ENCODE peak calls at places on chromosome 13, in ten cellular contexts. R is stomach; F is CD4-positive, alpha-beta T cell; V is CD8-positive, alpha-beta memory T cell; S is uterus; Q is substantia nigra; L is dorsolateral prefrontal cortex; N is brain microvascular endothelial cell; M is breast epithelium; X is heart right ventricle. Y is an unnamed sample.

GRCh38 chr13:29594310-29594709 is 1.2 kb downstream of the SLC7A1 start:
- DNase-seq in S (peak), R (peak), N (peak), V (peak), M (peak), X (no peak), Q (no peak), L (no peak), F (peak), Y (no peak)

GRCh38 chr13:109945206-109945960 is 159.0 kb upstream of the IRS2 start:
- DNase-seq in M (no peak), S (no peak), X (no peak), L (no peak), R (no peak), F (no peak), Q (no peak), V (no peak), N (peak), Y (no peak)

GRCh38 chr13:114018461-114019055 is 44.7 kb upstream of the C13orf46 start:
- DNase-seq in M (no peak), Q (no peak), L (no peak), F (no peak), X (peak), V (no peak), R (no peak), N (no peak), S (no peak), Y (no peak)

GRCh38 chr13:33353210-33353609 is 67.7 kb upstream of the STARD13 start:
- DNase-seq in S (no peak), Q (peak), M (peak), F (no peak), L (peak), V (no peak), X (peak), R (no peak), N (no peak), Y (peak)

GRCh38 chr13:49343255-49343654 is 95.5 kb downstream of the CDADC1 start:
- DNase-seq in L (no peak), F (no peak), M (no peak), S (no peak), V (no peak), Q (no peak), R (no peak), X (no peak), N (no peak), Y (no peak)

GRCh38 chr13:91797567-91797966 is 399.1 kb downstream of the GPC5 start:
- DNase-seq in L (no peak), N (no peak), M (no peak), S (no peak), F (no peak), X (no peak), Q (no peak), V (no peak), R (no peak), Y (no peak)

GRCh38 chr13:114339779-114340534 is 25.7 kb downstream of the CHAMP1 start:
- DNase-seq in V (peak), Q (no peak), L (no peak), R (peak), S (no peak), M (no peak), F (no peak), X (no peak), N (no peak), Y (no peak)

GRCh38 chr13:113645329-113645728 is 12.7 kb downstream of the ATP4B start:
- DNase-seq in F (no peak), L (no peak), X (no peak), R (no peak), V (no peak), N (no peak), Q (no peak), M (no peak), S (no peak), Y (no peak)

GRCh38 chr13:30577381-30577780 is 40.3 kb upstream of the USPL1 start:
- DNase-seq in L (no peak), Q (no peak), F (no peak), V (peak), X (no peak), M (no peak), N (peak), R (no peak), S (no peak), Y (no peak)

GRCh38 chr13:22061806-22062391 is 391.0 kb downstream of the FGF9 start:
- DNase-seq in M (no peak), X (no peak), S (no peak), R (no peak), F (peak), N (no peak), L (no peak), V (peak), Q (no peak), Y (no peak)

GRCh38 chr13:74026753-74027152 is 107.5 kb downstream of the KLF12 start:
- DNase-seq in L (no peak), Q (no peak), V (peak), F (peak), R (peak), M (no peak), N (peak), S (no peak), X (no peak), Y (no peak)

GRCh38 chr13:112643759-112644459 is 45.9 kb upstream of the ATP11A start:
- DNase-seq in V (no peak), N (no peak), X (no peak), F (no peak), S (peak), Q (no peak), R (peak), M (no peak), L (no peak), Y (no peak)

GRCh38 chr13:40983269-40983668 is 35.8 kb downstream of the ELF1 start:
- DNase-seq in R (no peak), N (no peak), V (no peak), L (no peak), S (no peak), Q (no peak), F (no peak), M (no peak), X (no peak), Y (no peak)

DNA sequence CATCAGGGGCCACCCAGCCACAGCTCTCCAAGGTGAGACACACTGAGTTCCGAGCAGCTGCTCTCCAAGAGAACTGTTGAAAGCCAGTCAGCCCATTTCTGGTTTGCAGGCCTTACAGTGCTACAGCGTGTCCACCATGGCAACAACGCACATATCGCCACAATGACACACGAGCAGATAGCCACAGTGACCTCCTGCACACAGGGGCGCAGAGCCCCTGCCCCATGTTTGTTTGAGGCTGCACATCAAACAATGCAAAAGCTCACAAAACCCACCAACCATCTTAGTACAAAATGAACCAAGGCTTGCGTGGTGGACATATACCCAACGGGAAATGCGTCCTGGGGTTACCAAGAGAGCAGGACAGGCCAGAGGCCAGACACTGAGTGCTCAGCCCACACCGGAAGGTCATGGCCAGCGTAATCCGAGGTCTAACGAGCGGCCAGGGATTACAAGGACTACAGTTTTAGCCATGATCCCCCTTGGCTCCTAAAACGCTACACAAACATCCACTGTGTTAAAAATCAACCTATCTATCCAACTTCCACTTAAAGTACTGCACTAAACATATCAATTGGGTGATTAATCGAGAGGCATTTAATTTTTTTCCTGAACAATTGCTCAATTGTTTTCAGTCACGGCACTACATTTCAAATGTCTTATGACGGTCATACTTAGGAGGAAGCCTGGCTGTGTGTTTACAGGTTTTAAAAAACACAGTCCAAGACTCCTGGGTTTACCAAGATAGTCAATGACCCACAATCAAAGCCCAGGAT is 56.0 kb downstream of the STK24 start:
- DNase-seq in S (no peak), R (no peak), Q (no peak), V (no peak), N (no peak), M (no peak), F (no peak), L (no peak), X (no peak), Y (no peak)
- H3K27ac ChIP-seq in S (no peak), R (no peak), Q (no peak), V (no peak), N (no peak), M (peak), F (peak), L (no peak), X (no peak), Y (no peak)

DNA sequence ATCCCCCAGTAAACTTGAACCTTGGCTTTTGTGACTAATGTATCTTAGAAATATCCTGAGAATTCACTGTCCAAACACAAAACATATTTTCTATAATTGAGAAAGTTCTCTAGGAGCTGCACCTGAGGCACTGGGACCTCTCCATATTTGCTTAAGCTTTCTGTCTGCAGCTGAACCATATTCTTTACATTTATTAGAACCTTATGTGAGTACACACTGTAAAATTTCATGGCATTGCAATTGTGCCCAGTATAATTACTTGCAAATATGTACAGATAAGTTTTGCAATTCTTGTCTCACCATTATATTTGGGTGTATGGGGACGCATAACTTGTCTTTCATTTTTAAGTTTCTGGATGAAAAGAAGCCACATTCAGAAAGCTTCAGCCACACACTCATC is 280.7 kb upstream of the KLHL1 start:
- DNase-seq in S (no peak), N (no peak), M (no peak), X (no peak), R (no peak), F (no peak), V (no peak), L (no peak), Q (no peak), Y (no peak)
- H3K27ac ChIP-seq in S (no peak), N (no peak), M (no peak), X (no peak), R (no peak), F (no peak), V (no peak), L (no peak), Q (no peak), Y (no peak)

DNA sequence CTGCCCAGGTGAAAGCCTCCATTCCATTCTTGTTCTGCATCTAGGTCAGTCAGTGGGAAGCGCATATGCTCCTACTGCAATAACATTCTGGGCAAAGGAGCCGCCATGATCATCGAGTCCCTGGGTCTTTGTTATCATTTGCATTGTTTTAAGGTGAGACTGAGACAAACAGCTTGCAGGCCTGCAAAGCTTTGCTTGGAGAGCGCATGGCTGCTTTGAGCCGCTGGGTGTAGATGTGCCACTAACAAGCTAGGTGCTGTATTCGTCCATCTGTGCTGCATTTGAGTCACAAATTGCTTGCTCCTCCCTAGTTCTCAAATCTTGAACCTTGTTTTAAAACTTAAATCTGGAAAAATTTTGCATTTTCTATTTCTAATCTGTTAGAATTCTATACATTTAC is 219.1 kb downstream of the LMO7 start:
- DNase-seq in L (peak), M (no peak), S (no peak), V (no peak), X (no peak), F (no peak), N (no peak), R (no peak), Q (no peak), Y (no peak)
- H3K27ac ChIP-seq in L (peak), M (no peak), S (no peak), V (no peak), X (no peak), F (no peak), N (no peak), R (no peak), Q (no peak), Y (no peak)

GRCh38 chr13:75803175-75803611 is 167.1 kb downstream of the LMO7 start:
- DNase-seq in F (peak), R (peak), X (no peak), N (no peak), S (no peak), M (no peak), Q (no peak), L (no peak), V (no peak), Y (no peak)
- H3K27ac ChIP-seq in F (peak), R (peak), X (peak), N (no peak), S (no peak), M (no peak), Q (no peak), L (peak), V (no peak), Y (peak)